ENCODE peak calls at places on chromosomes 6 and 20, in four cellular contexts. C is GM10248; A is SK-N-MC; Q is effector CD4-positive, alpha-beta T cell. O is an unnamed sample.

GRCh38 chr6:137970368-137970767 is 103.3 kb downstream of the TNFAIP3 start:
- DNase-seq in C (peak), A (no peak), Q (no peak), O (no peak)

GRCh38 chr20:18032977-18033892 is 24.5 kb downstream of the OVOL2 start:
- DNase-seq in C (no peak), A (no peak), Q (no peak), O (no peak)

GRCh38 chr6:25085761-25086160 is 150.0 kb upstream of the RIPOR2 start:
- DNase-seq in C (peak), A (no peak), Q (no peak), O (no peak)

GRCh38 chr6:150142657-150143501 is at the start of gene PPP1R14C:
- DNase-seq in C (no peak), A (no peak), Q (no peak), O (no peak)

GRCh38 chr20:44627364-44628010 is 24.0 kb downstream of the ADA start:
- DNase-seq in C (no peak), A (no peak), Q (no peak), O (no peak)

GRCh38 chr6:97639702-97640101 is 356.7 kb upstream of the MMS22L start:
- DNase-seq in C (no peak), A (no peak), Q (no peak), O (no peak)

GRCh38 chr6:116450769-116451740 is 10.1 kb upstream of the CALHM6 start:
- DNase-seq in C (peak), A (no peak), Q (no peak), O (no peak)

GRCh38 chr6:127302728-127303675 is 36.3 kb downstream of the RNF146 start:
- DNase-seq in C (peak), A (peak), Q (peak), O (no peak)

GRCh38 chr6:37134622-37135191 is 35.2 kb upstream of the PIM1 start:
- DNase-seq in C (no peak), A (no peak), Q (peak), O (no peak)

GRCh38 chr20:460707-461106 is 1.6 kb downstream of the TBC1D20 start:
- DNase-seq in C (no peak), A (no peak), Q (no peak), O (no peak)

GRCh38 chr6:127857051-127857637 is 43.7 kb downstream of the THEMIS start:
- DNase-seq in C (no peak), A (no peak), Q (no peak), O (no peak)

GRCh38 chr6:122730775-122731386 is 48.6 kb upstream of the FABP7 start:
- DNase-seq in C (no peak), A (peak), Q (no peak), O (no peak)

GRCh38 chr20:31704225-31705119 is 18.2 kb downstream of the BCL2L1 start:
- DNase-seq in C (no peak), A (no peak), Q (no peak), O (no peak)

GRCh38 chr6:157096522-157096921 is 226.8 kb downstream of the TMEM242 start:
- DNase-seq in C (no peak), A (no peak), Q (no peak), O (no peak)

GRCh38 chr20:12252793-12253192 is 335.1 kb downstream of the BTBD3 start:
- DNase-seq in C (no peak), A (no peak), Q (no peak), O (no peak)

GRCh38 chr6:71489736-71490135 is 201.1 kb downstream of the OGFRL1 start:
- DNase-seq in C (no peak), A (no peak), Q (no peak), O (no peak)

GRCh38 chr20:2237059-2237458 is 58.7 kb upstream of the TGM3 start:
- DNase-seq in C (no peak), A (no peak), Q (no peak), O (no peak)

GRCh38 chr6:75211920-75212590 is 6.2 kb upstream of the COL12A1 start:
- DNase-seq in C (no peak), A (peak), Q (no peak), O (no peak)

GRCh38 chr20:62735331-62735821 is 26.7 kb downstream of the NTSR1 start:
- DNase-seq in C (no peak), A (no peak), Q (no peak), O (no peak)

GRCh38 chr6:10603265-10603664 is 82.1 kb downstream of the GCNT2 start:
- DNase-seq in C (no peak), A (no peak), Q (no peak), O (no peak)